ENCODE peak calls at places on chromosomes 5 and 9, in five cellular contexts. F is mesenteric fat pad, K is RWPE1, X is T-helper 2 cell, A is T-helper 17 cell. P is an unnamed sample.
A peak's percentile ranks its signal among the peaks of the same experiment; 100 is the strongest.

GRCh38 chr5:39284552-39284951 is 65.2 kb upstream of the FYB1 start:
- DNase-seq in X (no peak), K (no peak), F (no peak), A (no peak), P (no peak)

GRCh38 chr9:107351382-107352045 is 68.4 kb downstream of the RAD23B start:
- DNase-seq in F (peak; percentile 57), K (peak; percentile 89), X (no peak), A (no peak), P (peak; percentile 27)

GRCh38 chr9:135410831-135411473 is 68.6 kb upstream of the PPP1R26 start:
- DNase-seq in X (no peak), F (no peak), A (no peak), K (no peak), P (no peak)

GRCh38 chr5:145856285-145856818 is 16.5 kb downstream of the GRXCR2 start:
- DNase-seq in F (no peak), X (no peak), K (no peak), A (no peak), P (peak; percentile 46)

GRCh38 chr5:57889558-57889957 is 406.9 kb upstream of the ACTBL2 start:
- DNase-seq in X (no peak), K (peak; percentile 94), A (no peak), F (no peak), P (peak; percentile 99)

GRCh38 chr5:40409600-40409999 is 270.1 kb upstream of the PTGER4 start:
- DNase-seq in F (no peak), K (no peak), A (peak; percentile 36), X (no peak), P (no peak)

GRCh38 chr5:154782326-154782725 is 27.1 kb downstream of the LARP1 start:
- DNase-seq in K (no peak), X (no peak), A (no peak), F (no peak), P (no peak)

GRCh38 chr9:78397045-78397843 is 100.3 kb downstream of the PSAT1 start:
- DNase-seq in K (no peak), F (no peak), A (no peak), X (no peak), P (peak; percentile 17)

GRCh38 chr5:64637837-64638443 is 52.4 kb upstream of the SHISAL2B start:
- DNase-seq in X (no peak), F (no peak), K (no peak), A (no peak), P (peak; percentile 29)

GRCh38 chr5:135979510-135979909 is 24.7 kb upstream of the LECT2 start:
- DNase-seq in X (no peak), K (no peak), A (no peak), F (no peak), P (no peak)

GRCh38 chr5:137466888-137467287 is 32.2 kb downstream of the SPOCK1 start:
- DNase-seq in X (no peak), K (no peak), A (no peak), F (no peak), P (no peak)

GRCh38 chr9:135096408-135096885 is 9.0 kb downstream of the OLFM1 start:
- DNase-seq in K (no peak), A (no peak), X (no peak), F (no peak), P (no peak)

GRCh38 chr9:129405089-129405830 is 215.6 kb downstream of the C9orf50 start:
- DNase-seq in F (no peak), A (no peak), K (peak; percentile 53), X (no peak), P (no peak)

GRCh38 chr5:87340716-87341115 is 72.0 kb downstream of the CCNH start:
- DNase-seq in F (no peak), K (no peak), A (no peak), X (no peak), P (no peak)

GRCh38 chr5:109486200-109486804 is 76.5 kb upstream of the PJA2 start:
- DNase-seq in F (no peak), K (no peak), X (no peak), A (no peak), P (no peak)

GRCh38 chr5:135462304-135462703 is 10.2 kb upstream of the TIFAB start:
- DNase-seq in A (peak; percentile 13), K (peak; percentile 57), X (no peak), F (peak; percentile 35), P (peak; percentile 66)

GRCh38 chr9:18720691-18721090 is 246.7 kb downstream of the ADAMTSL1 start:
- DNase-seq in F (no peak), K (no peak), A (no peak), X (no peak), P (peak; percentile 84)

GRCh38 chr5:122874179-122874875 is 28.9 kb downstream of the SNX24 start:
- DNase-seq in F (no peak), K (no peak), A (no peak), X (no peak), P (no peak)

GRCh38 chr9:22446950-22447606 is 454 bp downstream of the DMRTA1 start:
- DNase-seq in A (peak; percentile 35), F (no peak), K (peak; percentile 44), X (no peak), P (peak; percentile 82)

GRCh38 chr5:151068571-151069197 is 12.2 kb downstream of the TNIP1 start:
- DNase-seq in F (no peak), A (no peak), K (no peak), X (no peak), P (peak; percentile 48)

GRCh38 chr5:157143127-157143959 is 678 bp upstream of the MED7 start:
- DNase-seq in K (peak; percentile 82), F (no peak), X (peak; percentile 23), A (no peak), P (peak; percentile 36)

GRCh38 chr5:73957397-73958001 is 331.5 kb downstream of the ARHGEF28 start:
- DNase-seq in X (no peak), F (no peak), A (no peak), K (peak; percentile 98), P (no peak)

GRCh38 chr9:92299116-92299515 is 5.6 kb upstream of the IARS1 start:
- DNase-seq in A (no peak), X (no peak), F (no peak), K (no peak), P (no peak)

GRCh38 chr9:75914002-75914401 is 23.5 kb downstream of the PCSK5 start:
- DNase-seq in K (no peak), A (no peak), F (no peak), X (no peak), P (no peak)

GRCh38 chr5:103109277-103109676 is 10.7 kb downstream of the GIN1 start:
- DNase-seq in X (no peak), K (no peak), F (no peak), A (no peak), P (no peak)

GRCh38 chr5:168047669-168048111 is 243.8 kb upstream of the WWC1 start:
- DNase-seq in K (no peak), F (no peak), X (no peak), A (no peak), P (no peak)

GRCh38 chr5:106121972-106122605 is 1548.6 kb downstream of the EFNA5 start:
- DNase-seq in K (peak; percentile 68), X (no peak), A (no peak), F (no peak), P (peak; percentile 3)

GRCh38 chr9:21806644-21807043 is 4.2 kb downstream of the MTAP start:
- DNase-seq in F (no peak), K (no peak), A (no peak), X (no peak), P (no peak)

GRCh38 chr9:89497181-89497963 is 541 bp downstream of the SEMA4D start:
- DNase-seq in A (peak; percentile 38), X (no peak), K (peak; percentile 11), F (no peak), P (no peak)

GRCh38 chr5:43363445-43364152 is 48.6 kb downstream of the CCL28 start:
- DNase-seq in A (no peak), K (no peak), F (no peak), X (no peak), P (no peak)